ENCODE peak calls at places on chromosomes 13 and 19, in four cellular contexts. O is fibroblast of the aortic adventitia, P is spleen, R is WTC11. V is an unnamed sample.
A peak's percentile ranks its signal among the peaks of the same experiment; 100 is the strongest.

GRCh38 chr19:50723735-50724521 is 764 bp downstream of the CLEC11A start:
- DNase-seq in O (no peak), P (no peak), R (no peak), V (no peak)

GRCh38 chr13:79311456-79311855 is 94.6 kb downstream of the RBM26 start:
- DNase-seq in O (peak; percentile 48), P (no peak), R (no peak), V (no peak)

GRCh38 chr19:37706052-37706605 is 13.4 kb downstream of the ZNF607 start:
- DNase-seq in O (no peak), P (no peak), R (no peak), V (no peak)

GRCh38 chr19:9672893-9673292 is 2.0 kb downstream of the ZNF562 start:
- DNase-seq in O (no peak), P (no peak), R (no peak), V (no peak)

GRCh38 chr19:18097993-18098890 is 664 bp downstream of the MAST3 start:
- DNase-seq in O (no peak), P (no peak), R (no peak), V (no peak)

GRCh38 chr13:101917475-101917810 is 465.0 kb downstream of the ITGBL1 start:
- DNase-seq in O (no peak), P (no peak), R (peak; percentile 36), V (no peak)

GRCh38 chr19:5743640-5744039 is 23.2 kb downstream of the CATSPERD start:
- DNase-seq in O (peak; percentile 7), P (no peak), R (no peak), V (no peak)

GRCh38 chr13:69999875-70000274 is 107.8 kb upstream of the ATXN8OS start:
- DNase-seq in O (no peak), P (no peak), R (no peak), V (no peak)

GRCh38 chr13:51551446-51551845 is 32.8 kb upstream of the WDFY2 start:
- DNase-seq in O (no peak), P (no peak), R (no peak), V (no peak)

GRCh38 chr19:1247747-1248453 is 483 bp upstream of the MIDN start:
- DNase-seq in O (peak; percentile 51), P (peak; percentile 96), R (peak; percentile 71), V (peak; percentile 83)

GRCh38 chr13:110206170-110206569 is 100.8 kb downstream of the COL4A1 start:
- DNase-seq in O (no peak), P (no peak), R (no peak), V (no peak)

GRCh38 chr19:7294571-7295212 is 478 bp upstream of the INSR start:
- DNase-seq in O (peak; percentile 49), P (peak; percentile 83), R (peak; percentile 53), V (no peak)

GRCh38 chr19:17915940-17916593 is 16.7 kb upstream of the CCDC124 start:
- DNase-seq in O (no peak), P (no peak), R (no peak), V (no peak)

GRCh38 chr19:35757231-35757748 is 461 bp upstream of the HSPB6 start:
- DNase-seq in O (peak; percentile 100), P (peak; percentile 87), R (no peak), V (no peak)

GRCh38 chr19:28061111-28061510 is 1151.8 kb downstream of the UQCRFS1 start:
- DNase-seq in O (no peak), P (no peak), R (no peak), V (no peak)

GRCh38 chr13:60000081-60000480 is 163.6 kb downstream of the DIAPH3 start:
- DNase-seq in O (no peak), P (no peak), R (no peak), V (no peak)

GRCh38 chr13:107832521-107833095 is 382.7 kb downstream of the LIG4 start:
- DNase-seq in O (no peak), P (no peak), R (no peak), V (no peak)

GRCh38 chr19:56314018-56314583 is 538 bp downstream of the ZSCAN5A start:
- DNase-seq in O (no peak), P (no peak), R (peak; percentile 45), V (no peak)

GRCh38 chr19:42129399-42130253 is 2.6 kb downstream of the POU2F2 start:
- DNase-seq in O (peak; percentile 86), P (peak; percentile 94), R (no peak), V (no peak)

GRCh38 chr13:91348906-91349435 is 1.5 kb downstream of the MIR17HG start:
- DNase-seq in O (peak; percentile 82), P (peak; percentile 99), R (peak; percentile 91), V (peak; percentile 92)

GRCh38 chr13:20997301-20998061 is 63.9 kb downstream of the LATS2 start:
- DNase-seq in O (peak; percentile 97), P (no peak), R (no peak), V (no peak)

GRCh38 chr13:93248627-93249047 is 22.0 kb downstream of the GPC6 start:
- DNase-seq in O (peak; percentile 47), P (no peak), R (peak; percentile 61), V (no peak)

GRCh38 chr13:27182844-27183497 is 11.4 kb upstream of the USP12 start:
- DNase-seq in O (peak; percentile 93), P (no peak), R (no peak), V (no peak)

GRCh38 chr13:27174766-27175455 is 3.3 kb upstream of the USP12 start:
- DNase-seq in O (no peak), P (no peak), R (no peak), V (no peak)

GRCh38 chr13:27176772-27177171 is 5.2 kb upstream of the USP12 start:
- DNase-seq in O (no peak), P (no peak), R (no peak), V (no peak)

GRCh38 chr13:27182054-27182453 is 10.4 kb upstream of the USP12 start:
- DNase-seq in O (no peak), P (no peak), R (no peak), V (no peak)

GRCh38 chr13:27177852-27178251 is 6.2 kb upstream of the USP12 start:
- DNase-seq in O (no peak), P (no peak), R (peak; percentile 56), V (no peak)
- TF ChIP-seq CTCF in O (no peak), P (no peak), R (no peak), V (no peak)

DNA sequence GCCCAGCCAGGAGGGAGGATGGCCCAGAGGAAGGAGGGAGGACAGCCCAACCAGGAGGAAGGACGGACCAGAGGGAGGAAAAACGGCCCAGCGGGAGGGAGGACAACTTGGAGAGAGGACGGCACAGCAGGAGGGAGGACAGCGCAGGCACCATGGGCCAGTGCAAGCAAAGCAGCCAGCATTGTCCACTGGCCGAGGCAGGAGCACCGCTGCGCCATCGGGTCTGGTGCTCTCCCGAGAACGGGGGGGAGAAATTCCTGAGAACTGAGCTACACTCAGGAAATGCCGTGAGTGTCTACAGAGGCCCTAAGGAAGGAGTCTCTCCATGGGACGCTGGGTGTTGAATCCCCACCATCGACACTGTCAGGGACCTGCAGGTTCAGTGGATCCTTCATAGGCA is 38.5 kb upstream of the SOX1 start:
- DNase-seq in O (no peak), P (no peak), R (no peak), V (no peak)
- TF ChIP-seq CTCF in O (no peak), P (no peak), R (no peak), V (no peak)

GRCh38 chr19:33293255-33294057 is 8.9 kb downstream of the CEBPA start:
- DNase-seq in O (peak; percentile 76), P (peak; percentile 83), R (no peak), V (no peak)
- TF ChIP-seq CTCF in O (no peak), P (no peak), R (no peak), V (no peak)

GRCh38 chr13:73058741-73059459 is at the start of gene KLF5:
- DNase-seq in O (peak; percentile 81), P (peak; percentile 98), R (peak; percentile 99), V (peak; percentile 83)

GRCh38 chr13:73061478-73062275 is 2.9 kb downstream of the KLF5 start:
- DNase-seq in O (no peak), P (peak; percentile 67), R (no peak), V (no peak)

GRCh38 chr13:73060251-73061160 is 1.7 kb downstream of the KLF5 start:
- DNase-seq in O (peak; percentile 81), P (peak; percentile 74), R (no peak), V (no peak)

GRCh38 chr13:73058432-73058740 is 419 bp upstream of the KLF5 start:
- DNase-seq in O (no peak), P (no peak), R (no peak), V (no peak)

DNA sequence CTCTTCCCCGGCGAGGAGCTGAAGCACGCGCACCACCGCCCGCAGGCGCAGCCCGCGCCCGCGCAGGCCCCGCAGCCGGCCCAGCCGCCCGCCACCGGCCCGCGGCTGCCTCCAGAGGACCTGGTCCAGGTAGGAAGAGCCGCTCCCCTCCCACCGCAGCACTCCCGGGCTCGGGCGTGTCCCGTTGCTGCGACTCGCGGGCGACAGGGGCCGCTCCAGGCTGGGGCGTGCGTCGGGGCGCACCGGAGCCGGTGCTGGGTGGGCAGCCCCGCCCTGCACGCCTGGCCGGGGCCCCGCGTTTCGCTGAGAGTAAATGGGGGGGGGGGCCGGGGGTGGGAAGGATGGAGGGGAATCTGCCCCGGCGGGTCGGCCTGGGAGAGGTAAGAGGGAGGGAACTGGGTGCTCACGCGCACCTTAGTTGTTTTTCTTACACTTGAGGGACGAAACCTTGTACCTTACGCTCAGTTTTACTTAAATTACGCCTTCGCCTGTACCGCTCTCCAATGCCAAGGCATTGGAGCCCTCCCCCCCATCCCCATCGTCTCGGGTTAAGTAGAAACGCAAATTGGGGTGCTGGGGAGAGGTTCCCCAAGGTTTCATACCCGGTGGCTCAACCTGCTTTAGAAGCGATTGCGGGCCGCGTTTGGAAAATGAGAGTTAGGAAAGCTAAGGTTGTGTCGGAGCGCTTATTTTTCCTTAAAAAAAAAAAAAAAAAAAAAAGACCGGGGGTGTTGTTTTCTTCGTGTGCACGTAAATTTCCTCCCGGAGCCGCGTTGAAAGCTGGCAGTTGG is 850 bp downstream of the KLF5 start:
- DNase-seq in O (no peak), P (peak; percentile 92), R (peak; percentile 78), V (peak; percentile 28)
- TF ChIP-seq CTCF in O (no peak), P (no peak), R (no peak), V (no peak)

V was measured in natural killer cell.